ENCODE peak calls at places on chromosome 7, in seven cellular contexts. O is cardiac muscle cell; Y is ovary; U is CD8-positive, alpha-beta T cell; E is astrocyte of the spinal cord; A is right lobe of liver; D is dorsolateral prefrontal cortex. Z is an unnamed sample.

GRCh38 chr7:4000934-4001333 is 681.2 kb upstream of the FOXK1 start:
- DNase-seq in O (no peak), Y (no peak), U (no peak), E (no peak), A (no peak), D (no peak), Z (no peak)

GRCh38 chr7:67625257-67625713 is 628.7 kb downstream of the TYW1 start:
- DNase-seq in O (peak), Y (peak), U (no peak), E (peak), A (peak), D (peak), Z (peak)

GRCh38 chr7:34835901-34836300 is 177.9 kb downstream of the NPSR1 start:
- DNase-seq in O (no peak), Y (no peak), U (no peak), E (no peak), A (no peak), D (no peak), Z (no peak)

GRCh38 chr7:78179211-78179610 is 380.6 kb downstream of the PHTF2 start:
- DNase-seq in O (no peak), Y (no peak), U (no peak), E (no peak), A (no peak), D (no peak), Z (no peak)

GRCh38 chr7:75842836-75843446 is 29.3 kb upstream of the CCL24 start:
- DNase-seq in O (peak), Y (peak), U (no peak), E (peak), A (no peak), D (no peak), Z (peak)

GRCh38 chr7:22488643-22489462 is 11.1 kb downstream of the STEAP1B start:
- DNase-seq in O (peak), Y (peak), U (peak), E (peak), A (no peak), D (peak), Z (peak)

GRCh38 chr7:130224210-130224609 is 16.6 kb downstream of the SSMEM1 start:
- DNase-seq in O (no peak), Y (no peak), U (no peak), E (no peak), A (no peak), D (no peak), Z (no peak)

GRCh38 chr7:25031432-25031831 is 51.5 kb upstream of the OSBPL3 start:
- DNase-seq in O (no peak), Y (no peak), U (no peak), E (peak), A (no peak), D (no peak), Z (no peak)

GRCh38 chr7:158818325-158819213 is 10.7 kb downstream of the ESYT2 start:
- DNase-seq in O (peak), Y (peak), U (peak), E (peak), A (peak), D (no peak), Z (peak)

GRCh38 chr7:142693911-142694310 is 55.4 kb upstream of the PRSS1 start:
- DNase-seq in O (no peak), Y (no peak), U (no peak), E (no peak), A (no peak), D (no peak), Z (no peak)

GRCh38 chr7:142690554-142691182 is 58.6 kb upstream of the PRSS1 start:
- DNase-seq in O (no peak), Y (no peak), U (no peak), E (no peak), A (no peak), D (no peak), Z (no peak)

GRCh38 chr7:142685877-142686508 is 63.3 kb upstream of the PRSS1 start:
- DNase-seq in O (no peak), Y (no peak), U (peak), E (no peak), A (no peak), D (no peak), Z (no peak)

GRCh38 chr7:142689439-142690168 is 59.7 kb upstream of the PRSS1 start:
- DNase-seq in O (peak), Y (no peak), U (no peak), E (no peak), A (no peak), D (no peak), Z (no peak)
- TF ChIP-seq CTCF in O (peak), Y (no peak), U (no peak), E (peak), A (no peak), D (no peak), Z (peak)

DNA sequence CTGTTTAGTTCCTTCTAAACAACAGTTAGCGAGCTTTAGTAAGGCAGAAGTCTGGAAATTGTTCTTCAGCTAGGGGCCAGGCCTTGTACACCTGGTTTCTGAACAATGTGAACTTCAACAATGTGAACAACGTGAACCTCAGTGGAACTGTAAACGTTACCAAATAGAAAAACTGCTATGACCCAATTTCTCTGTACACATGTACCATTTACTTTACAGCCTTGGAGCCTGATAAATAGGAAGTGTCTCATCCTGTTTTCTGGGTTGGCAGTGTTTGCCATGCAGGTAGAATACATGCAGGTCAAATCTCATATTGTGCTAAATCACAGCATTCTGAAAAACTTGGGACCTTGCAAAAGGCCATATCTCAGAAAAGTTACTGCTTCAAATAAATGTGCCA is 1.6 kb downstream of the STEAP4 start:
- DNase-seq in O (no peak), Y (no peak), U (no peak), E (no peak), A (no peak), D (no peak), Z (no peak)
- H3K4me3 ChIP-seq in O (no peak), Y (no peak), U (no peak), E (no peak), A (peak), D (no peak), Z (no peak)

DNA sequence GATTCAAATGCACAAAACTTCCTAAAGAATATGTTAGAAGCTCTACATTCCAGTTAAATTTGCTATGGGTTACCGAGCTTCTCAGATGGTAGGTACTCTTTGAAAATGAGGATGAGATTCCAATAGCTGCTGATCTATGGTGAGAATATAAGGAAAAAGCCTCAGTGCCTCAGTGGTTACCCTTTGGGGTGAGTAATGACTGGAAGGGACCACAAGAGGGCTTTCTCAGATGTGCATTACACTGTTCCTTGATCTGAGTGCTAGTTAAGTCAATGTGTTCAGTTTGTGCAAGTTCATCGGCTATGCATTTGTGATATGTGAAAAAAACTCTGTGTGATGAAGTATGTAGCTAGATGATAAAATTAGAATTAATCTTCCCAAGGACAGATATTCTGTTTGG is 3.5 kb downstream of the NRCAM start:
- DNase-seq in O (peak), Y (no peak), U (no peak), E (peak), A (no peak), D (no peak), Z (peak)
- TF ChIP-seq CTCF in O (peak), Y (no peak), U (peak), E (peak), A (peak), D (peak), Z (peak)

DNA sequence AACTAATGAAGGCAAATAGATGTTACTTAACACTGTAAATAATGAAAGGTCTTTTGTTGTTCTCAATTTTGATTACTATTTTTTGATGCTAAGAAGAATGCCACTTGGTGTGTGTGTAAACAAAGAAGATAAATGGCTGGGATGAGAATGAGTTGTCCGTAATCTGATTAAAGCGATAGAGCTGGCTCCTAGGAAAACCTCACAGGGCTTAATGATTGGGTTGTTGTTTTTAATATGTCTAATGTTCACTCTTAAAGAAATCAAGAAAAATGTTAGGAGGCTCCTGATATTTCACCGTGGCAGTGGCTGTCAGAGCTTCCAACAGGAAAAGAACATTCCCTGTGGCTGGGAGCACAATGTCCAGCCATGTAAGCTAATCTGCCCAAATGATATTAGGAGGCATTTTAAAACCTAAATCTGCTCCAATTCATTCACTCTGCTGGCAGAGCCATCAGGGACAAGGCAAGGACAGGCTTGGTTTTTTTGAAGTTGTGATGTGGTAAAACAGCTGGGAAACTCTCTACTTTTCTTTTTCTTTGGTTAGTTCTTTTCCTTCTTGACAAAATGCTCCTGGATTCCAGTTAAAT is 243.9 kb downstream of the SNX10 start:
- DNase-seq in O (no peak), Y (no peak), U (no peak), E (no peak), A (no peak), D (no peak), Z (no peak)
- H3K4me3 ChIP-seq in O (no peak), Y (no peak), U (no peak), E (no peak), A (no peak), D (no peak), Z (no peak)

GRCh38 chr7:118104812-118105441 is 79.0 kb upstream of the LSM8 start:
- DNase-seq in O (peak), Y (no peak), U (no peak), E (peak), A (no peak), D (no peak), Z (peak)
- TF ChIP-seq CTCF in O (peak), Y (no peak), U (no peak), E (peak), A (peak), D (peak), Z (peak)

GRCh38 chr7:102140952-102141370 is 145.7 kb upstream of the SH2B2 start:
- DNase-seq in O (no peak), Y (no peak), U (no peak), E (no peak), A (no peak), D (no peak), Z (no peak)
- H3K4me3 ChIP-seq in O (no peak), Y (no peak), U (peak), E (no peak), A (no peak), D (no peak), Z (no peak)

DNA sequence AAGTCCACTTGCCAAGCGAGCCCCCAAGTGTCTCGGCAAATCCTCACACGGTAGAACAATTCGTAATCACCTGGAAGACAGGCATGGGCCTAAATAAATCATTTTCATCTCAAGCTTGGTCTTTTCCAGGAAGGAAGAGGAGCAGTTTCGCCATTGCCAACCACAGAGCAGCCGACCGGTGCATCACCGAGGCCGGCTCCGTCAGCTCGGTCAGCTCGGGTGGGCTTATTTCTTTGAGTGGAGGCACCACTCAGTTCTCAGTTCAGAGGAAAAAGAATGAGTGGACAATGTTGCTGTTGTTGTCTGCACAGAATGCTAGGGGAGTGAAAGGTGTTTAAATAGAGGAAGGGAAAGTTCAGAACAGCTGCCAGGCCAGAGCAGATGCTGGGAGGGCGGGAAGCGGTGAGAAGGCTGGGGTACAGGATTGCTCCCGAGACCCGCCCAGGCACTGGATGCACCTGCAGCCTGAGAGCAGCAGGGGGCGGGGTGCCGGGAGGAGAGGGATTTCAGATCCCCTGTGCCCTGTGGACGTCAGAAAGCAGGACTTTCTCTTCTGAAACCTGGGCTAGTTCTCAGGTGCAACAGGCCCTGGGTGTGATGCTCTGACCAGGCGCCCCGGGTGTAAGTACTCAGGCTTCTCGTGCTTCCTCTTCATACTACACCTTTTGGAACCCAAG is 17.7 kb upstream of the IGFBP3 start:
- DNase-seq in O (no peak), Y (no peak), U (no peak), E (no peak), A (no peak), D (no peak), Z (no peak)
- TF ChIP-seq CTCF in O (no peak), Y (no peak), U (no peak), E (peak), A (peak), D (no peak), Z (no peak)

Z was measured in fibroblast of mammary gland.